ENCODE peak calls at places on chromosomes 2 and 18, in four cellular contexts. One of them, this sample, is unnamed.

GRCh38 chr2:46076251-46076650 is 221.0 kb upstream of the EPAS1 start:
- DNase-seq in A549: no peak
- DNase-seq in neural progenitor cell: no peak
- DNase-seq in IMR-90: peak
- DNase-seq in this sample: no peak

GRCh38 chr18:36323421-36323820 is 25.9 kb downstream of the FHOD3 start:
- DNase-seq in A549: no peak
- DNase-seq in IMR-90: no peak
- DNase-seq in neural progenitor cell: no peak
- DNase-seq in this sample: no peak

GRCh38 chr2:10486601-10487079 is 38.5 kb upstream of the ODC1 start:
- DNase-seq in IMR-90: no peak
- DNase-seq in neural progenitor cell: no peak
- DNase-seq in A549: no peak
- DNase-seq in this sample: no peak

GRCh38 chr2:128552806-128553551 is 234.3 kb upstream of the HS6ST1 start:
- DNase-seq in A549: no peak
- DNase-seq in neural progenitor cell: no peak
- DNase-seq in IMR-90: no peak
- DNase-seq in this sample: peak

GRCh38 chr2:79935771-79936657 is 368.5 kb downstream of the LRRTM1 start:
- DNase-seq in A549: peak
- DNase-seq in IMR-90: peak
- DNase-seq in neural progenitor cell: peak
- DNase-seq in this sample: peak

GRCh38 chr2:80058562-80058961 is 246.0 kb downstream of the LRRTM1 start:
- DNase-seq in A549: no peak
- DNase-seq in neural progenitor cell: peak
- DNase-seq in IMR-90: no peak
- DNase-seq in this sample: peak

GRCh38 chr18:21163647-21164625 is 52.3 kb upstream of the ROCK1 start:
- DNase-seq in A549: no peak
- DNase-seq in IMR-90: peak
- DNase-seq in neural progenitor cell: no peak
- DNase-seq in this sample: peak

GRCh38 chr2:200746301-200746700 is 65.4 kb upstream of the BZW1 start:
- DNase-seq in IMR-90: no peak
- DNase-seq in neural progenitor cell: no peak
- DNase-seq in A549: no peak
- DNase-seq in this sample: no peak

GRCh38 chr18:34959211-34959829 is 81.9 kb upstream of the MAPRE2 start:
- DNase-seq in IMR-90: no peak
- DNase-seq in A549: no peak
- DNase-seq in neural progenitor cell: no peak
- DNase-seq in this sample: no peak

GRCh38 chr18:69947361-69948106 is at the start of gene CD226:
- DNase-seq in A549: no peak
- DNase-seq in IMR-90: no peak
- DNase-seq in neural progenitor cell: no peak
- DNase-seq in this sample: no peak

GRCh38 chr2:1837022-1837421 is 92.7 kb upstream of the PXDN start:
- DNase-seq in neural progenitor cell: peak
- DNase-seq in IMR-90: no peak
- DNase-seq in A549: no peak
- DNase-seq in this sample: peak

GRCh38 chr2:33583194-33583938 is 15.7 kb downstream of the FAM98A start:
- DNase-seq in neural progenitor cell: peak
- DNase-seq in A549: no peak
- DNase-seq in IMR-90: peak
- DNase-seq in this sample: peak

GRCh38 chr18:12236934-12237832 is 17.0 kb upstream of the CIDEA start:
- DNase-seq in A549: peak
- DNase-seq in IMR-90: peak
- DNase-seq in neural progenitor cell: peak
- DNase-seq in this sample: peak

GRCh38 chr2:127655209-127656073 is 9.5 kb downstream of the GPR17 start:
- DNase-seq in A549: no peak
- DNase-seq in IMR-90: no peak
- DNase-seq in neural progenitor cell: peak
- DNase-seq in this sample: no peak

GRCh38 chr2:238989484-238989883 is 141.6 kb downstream of the TWIST2 start:
- DNase-seq in neural progenitor cell: no peak
- DNase-seq in IMR-90: no peak
- DNase-seq in A549: no peak
- DNase-seq in this sample: no peak

DNA sequence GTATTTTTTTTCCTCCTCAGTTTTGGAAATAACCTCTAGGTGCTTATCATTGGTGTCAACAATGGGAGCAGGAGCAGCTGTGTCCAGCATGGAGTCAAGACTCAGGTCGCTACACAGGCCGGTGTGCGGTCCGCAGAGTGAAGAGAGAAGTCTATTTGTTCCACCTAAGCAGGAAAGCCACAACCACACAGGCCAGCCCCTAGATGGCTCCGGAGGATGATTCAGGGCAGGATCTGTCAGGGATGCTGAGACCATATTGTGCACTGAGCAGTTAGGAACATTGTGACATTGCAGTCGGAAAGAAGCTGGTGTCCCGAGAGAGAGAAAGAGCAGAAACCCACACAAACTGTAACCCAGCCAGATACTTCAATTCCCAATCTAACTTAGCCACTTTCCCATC is 136.9 kb downstream of the GAREM1 start:
- DNase-seq in IMR-90: no peak
- DNase-seq in neural progenitor cell: peak
- DNase-seq in A549: no peak
- DNase-seq in this sample: peak
- TF ChIP-seq CTCF in IMR-90: no peak
- TF ChIP-seq CTCF in neural progenitor cell: no peak
- TF ChIP-seq CTCF in A549: no peak
- TF ChIP-seq CTCF in this sample: peak

GRCh38 chr2:134502090-134502487 is 216.7 kb downstream of the TMEM163 start:
- DNase-seq in IMR-90: no peak
- DNase-seq in A549: no peak
- DNase-seq in neural progenitor cell: no peak
- DNase-seq in this sample: no peak
- H3K4me3 ChIP-seq in IMR-90: no peak
- H3K4me3 ChIP-seq in A549: no peak
- H3K4me3 ChIP-seq in neural progenitor cell: no peak
- H3K4me3 ChIP-seq in this sample: no peak

GRCh38 chr2:67471681-67472080 is 74.5 kb downstream of the ETAA1 start:
- DNase-seq in neural progenitor cell: no peak
- DNase-seq in A549: no peak
- DNase-seq in IMR-90: peak
- DNase-seq in this sample: no peak

GRCh38 chr2:67479256-67479655 is 82.1 kb downstream of the ETAA1 start:
- DNase-seq in IMR-90: no peak
- DNase-seq in neural progenitor cell: no peak
- DNase-seq in A549: no peak
- DNase-seq in this sample: no peak

DNA sequence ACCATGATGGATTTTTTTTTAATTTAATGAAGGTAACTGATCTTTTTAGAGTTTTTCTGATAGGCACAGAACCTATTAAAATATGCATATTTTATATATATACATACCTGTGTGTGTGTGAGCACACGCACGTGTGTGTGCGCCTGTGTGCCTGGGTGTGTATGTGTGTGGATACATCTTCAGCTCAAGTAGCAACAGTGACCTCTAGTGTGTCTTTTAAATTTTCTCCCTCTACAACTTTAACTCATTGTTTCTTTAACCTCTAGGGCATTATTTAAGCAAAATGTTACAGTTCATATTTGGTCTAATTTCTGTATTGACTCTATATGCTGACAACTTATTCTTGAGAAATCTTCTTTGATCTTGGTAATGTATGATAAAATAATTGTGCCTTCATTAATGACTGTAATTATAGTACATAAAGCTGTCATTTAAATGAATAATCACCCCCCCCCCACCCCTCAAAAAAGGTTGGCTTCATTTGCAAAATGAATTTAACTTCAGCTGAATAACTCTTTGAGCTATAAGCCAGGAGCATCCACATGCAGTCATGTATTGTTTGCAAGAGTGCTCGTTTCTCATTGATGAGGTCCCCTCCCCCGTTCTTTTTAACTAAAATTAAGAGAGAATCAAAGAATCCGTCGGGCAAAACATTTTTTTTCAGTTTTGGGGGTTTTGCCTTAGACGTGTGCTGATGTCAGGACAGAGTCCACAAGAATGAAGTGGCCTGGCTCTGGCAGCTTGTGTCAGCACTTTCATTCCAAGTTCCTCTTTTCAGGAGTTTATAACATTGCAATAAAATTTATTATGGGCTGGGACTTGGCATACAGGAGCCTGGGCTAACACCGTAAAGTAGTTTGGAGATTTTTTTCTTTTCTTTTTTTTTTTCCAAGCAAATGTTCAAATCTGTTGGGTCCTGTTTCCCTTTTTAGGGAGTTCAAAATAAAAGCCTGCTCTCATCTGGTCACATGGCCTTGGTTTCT is 80.0 kb downstream of the ETAA1 start:
- DNase-seq in A549: peak
- DNase-seq in neural progenitor cell: peak
- DNase-seq in IMR-90: peak
- DNase-seq in this sample: peak
- TF ChIP-seq CTCF in A549: peak
- TF ChIP-seq CTCF in neural progenitor cell: peak
- TF ChIP-seq CTCF in IMR-90: peak
- TF ChIP-seq CTCF in this sample: peak

GRCh38 chr2:231612199-231613053 is 19.8 kb downstream of the TEX44 start:
- DNase-seq in neural progenitor cell: peak
- DNase-seq in IMR-90: peak
- DNase-seq in A549: peak
- DNase-seq in this sample: peak

GRCh38 chr2:231611273-231612198 is 18.9 kb downstream of the TEX44 start:
- DNase-seq in IMR-90: peak
- DNase-seq in A549: peak
- DNase-seq in neural progenitor cell: peak
- DNase-seq in this sample: peak

GRCh38 chr2:231614559-231615057 is 21.9 kb downstream of the TEX44 start:
- DNase-seq in A549: no peak
- DNase-seq in neural progenitor cell: no peak
- DNase-seq in IMR-90: no peak
- DNase-seq in this sample: no peak

GRCh38 chr2:231613655-231614558 is 21.2 kb downstream of the TEX44 start:
- DNase-seq in A549: peak
- DNase-seq in IMR-90: peak
- DNase-seq in neural progenitor cell: peak
- DNase-seq in this sample: peak

DNA sequence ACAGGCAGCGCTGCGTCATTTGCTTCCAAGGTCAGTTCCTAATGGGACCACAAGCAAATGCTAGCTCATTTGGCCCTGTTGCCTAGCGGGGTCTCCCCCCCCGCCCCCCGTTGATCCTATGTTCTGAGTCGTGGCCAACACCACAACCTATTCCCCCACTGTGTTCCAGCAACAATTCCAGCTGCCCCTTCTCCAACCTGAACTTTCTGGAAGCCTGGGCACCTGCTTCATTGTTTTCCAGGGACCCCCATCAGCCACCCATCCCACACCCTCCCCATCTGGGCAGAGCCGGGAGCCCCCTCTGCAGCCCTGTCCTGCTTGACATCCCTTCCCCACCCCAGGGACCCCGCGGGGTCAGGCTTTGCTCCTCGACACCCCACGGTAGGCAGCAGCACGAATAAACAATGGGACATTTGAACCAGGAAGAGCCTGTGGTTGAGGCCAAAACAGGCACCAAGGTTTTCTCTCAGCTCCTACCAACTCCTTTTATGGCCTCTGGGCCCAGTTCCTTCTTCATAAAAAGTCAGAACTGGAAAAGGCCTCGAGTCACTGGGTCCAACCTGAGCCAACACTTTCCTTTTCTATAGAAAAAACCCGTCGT is 20.5 kb downstream of the TEX44 start:
- DNase-seq in neural progenitor cell: no peak
- DNase-seq in A549: no peak
- DNase-seq in IMR-90: no peak
- DNase-seq in this sample: peak
- H3K4me3 ChIP-seq in neural progenitor cell: peak
- H3K4me3 ChIP-seq in A549: peak
- H3K4me3 ChIP-seq in IMR-90: no peak
- H3K4me3 ChIP-seq in this sample: peak

GRCh38 chr2:168626096-168626495 is 170.0 kb downstream of the CERS6 start:
- DNase-seq in IMR-90: no peak
- DNase-seq in A549: no peak
- DNase-seq in neural progenitor cell: no peak
- DNase-seq in this sample: no peak

GRCh38 chr2:168622559-168622958 is 166.5 kb downstream of the CERS6 start:
- DNase-seq in neural progenitor cell: no peak
- DNase-seq in A549: no peak
- DNase-seq in IMR-90: no peak
- DNase-seq in this sample: no peak

GRCh38 chr2:168620554-168620953 is 164.5 kb downstream of the CERS6 start:
- DNase-seq in neural progenitor cell: no peak
- DNase-seq in IMR-90: no peak
- DNase-seq in A549: no peak
- DNase-seq in this sample: no peak

GRCh38 chr2:168626610-168627009 is 170.5 kb downstream of the CERS6 start:
- DNase-seq in IMR-90: no peak
- DNase-seq in A549: no peak
- DNase-seq in neural progenitor cell: peak
- DNase-seq in this sample: no peak

GRCh38 chr2:168624028-168624427 is 168.0 kb downstream of the CERS6 start:
- DNase-seq in A549: no peak
- DNase-seq in neural progenitor cell: no peak
- DNase-seq in IMR-90: no peak
- DNase-seq in this sample: no peak
- TF ChIP-seq CTCF in A549: no peak
- TF ChIP-seq CTCF in neural progenitor cell: no peak
- TF ChIP-seq CTCF in IMR-90: no peak
- TF ChIP-seq CTCF in this sample: no peak

GRCh38 chr2:82254728-82255127 is 1950.2 kb upstream of the LRRTM1 start:
- DNase-seq in neural progenitor cell: no peak
- DNase-seq in A549: no peak
- DNase-seq in IMR-90: no peak
- DNase-seq in this sample: no peak
- H3K4me3 ChIP-seq in neural progenitor cell: no peak
- H3K4me3 ChIP-seq in A549: no peak
- H3K4me3 ChIP-seq in IMR-90: no peak
- H3K4me3 ChIP-seq in this sample: no peak

GRCh38 chr18:312415-312814 is 44.6 kb upstream of the THOC1 start:
- DNase-seq in neural progenitor cell: peak
- DNase-seq in IMR-90: no peak
- DNase-seq in A549: no peak
- DNase-seq in this sample: no peak
- TF ChIP-seq CTCF in neural progenitor cell: no peak
- TF ChIP-seq CTCF in IMR-90: no peak
- TF ChIP-seq CTCF in A549: no peak
- TF ChIP-seq CTCF in this sample: no peak